ENCODE peak calls at places on chromosomes 7 and 10, in seven cellular contexts. One of them, this sample, is unnamed.

GRCh38 chr7:131819891-131820290 is 263.5 kb upstream of the PODXL start:
- DNase-seq in left ventricle myocardium superior: no peak
- DNase-seq in Caki2: no peak
- DNase-seq in mammary epithelial cell: no peak
- DNase-seq in GM20000: no peak
- DNase-seq in stimulated activated effector memory CD8-positive, alpha-beta T cell treated with anti-CD3 and anti-CD28 coated beads, Interleukin-12 subunit alpha, Interleukin-12 subunit beta, amount 100 ng/mL, for 72 hours: no peak
- DNase-seq in AG10803: no peak
- DNase-seq in this sample: no peak

GRCh38 chr10:97150191-97150590 is 35.6 kb downstream of the SLIT1 start:
- DNase-seq in AG10803: no peak
- DNase-seq in mammary epithelial cell: no peak
- DNase-seq in stimulated activated effector memory CD8-positive, alpha-beta T cell treated with anti-CD3 and anti-CD28 coated beads, Interleukin-12 subunit alpha, Interleukin-12 subunit beta, amount 100 ng/mL, for 72 hours: no peak
- DNase-seq in Caki2: no peak
- DNase-seq in GM20000: no peak
- DNase-seq in left ventricle myocardium superior: no peak
- DNase-seq in this sample: no peak

GRCh38 chr10:124048371-124049290 is 44.8 kb downstream of the CHST15 start:
- DNase-seq in Caki2: no peak
- DNase-seq in left ventricle myocardium superior: no peak
- DNase-seq in AG10803: no peak
- DNase-seq in mammary epithelial cell: no peak
- DNase-seq in GM20000: no peak
- DNase-seq in stimulated activated effector memory CD8-positive, alpha-beta T cell treated with anti-CD3 and anti-CD28 coated beads, Interleukin-12 subunit alpha, Interleukin-12 subunit beta, amount 100 ng/mL, for 72 hours: no peak
- DNase-seq in this sample: no peak

GRCh38 chr7:78178319-78178718 is 379.7 kb downstream of the PHTF2 start:
- DNase-seq in mammary epithelial cell: no peak
- DNase-seq in GM20000: no peak
- DNase-seq in Caki2: no peak
- DNase-seq in stimulated activated effector memory CD8-positive, alpha-beta T cell treated with anti-CD3 and anti-CD28 coated beads, Interleukin-12 subunit alpha, Interleukin-12 subunit beta, amount 100 ng/mL, for 72 hours: no peak
- DNase-seq in AG10803: peak; percentile 65
- DNase-seq in left ventricle myocardium superior: no peak
- DNase-seq in this sample: no peak

GRCh38 chr7:130884437-130885417 is 150.7 kb upstream of the KLF14 start:
- DNase-seq in stimulated activated effector memory CD8-positive, alpha-beta T cell treated with anti-CD3 and anti-CD28 coated beads, Interleukin-12 subunit alpha, Interleukin-12 subunit beta, amount 100 ng/mL, for 72 hours: no peak
- DNase-seq in Caki2: peak; percentile 92
- DNase-seq in mammary epithelial cell: peak; percentile 55
- DNase-seq in AG10803: peak; percentile 72
- DNase-seq in left ventricle myocardium superior: no peak
- DNase-seq in GM20000: no peak
- DNase-seq in this sample: no peak

GRCh38 chr7:33744293-33744692 is 161.0 kb upstream of the BMPER start:
- DNase-seq in left ventricle myocardium superior: no peak
- DNase-seq in Caki2: no peak
- DNase-seq in AG10803: no peak
- DNase-seq in mammary epithelial cell: peak; percentile 38
- DNase-seq in GM20000: peak; percentile 45
- DNase-seq in stimulated activated effector memory CD8-positive, alpha-beta T cell treated with anti-CD3 and anti-CD28 coated beads, Interleukin-12 subunit alpha, Interleukin-12 subunit beta, amount 100 ng/mL, for 72 hours: no peak
- DNase-seq in this sample: no peak

GRCh38 chr10:17561131-17561530 is 56.0 kb downstream of the HACD1 start:
- DNase-seq in GM20000: no peak
- DNase-seq in Caki2: no peak
- DNase-seq in stimulated activated effector memory CD8-positive, alpha-beta T cell treated with anti-CD3 and anti-CD28 coated beads, Interleukin-12 subunit alpha, Interleukin-12 subunit beta, amount 100 ng/mL, for 72 hours: no peak
- DNase-seq in AG10803: peak; percentile 21
- DNase-seq in mammary epithelial cell: no peak
- DNase-seq in left ventricle myocardium superior: no peak
- DNase-seq in this sample: no peak

GRCh38 chr10:69418052-69418752 is 1.5 kb upstream of the TACR2 start:
- DNase-seq in Caki2: no peak
- DNase-seq in left ventricle myocardium superior: no peak
- DNase-seq in mammary epithelial cell: no peak
- DNase-seq in stimulated activated effector memory CD8-positive, alpha-beta T cell treated with anti-CD3 and anti-CD28 coated beads, Interleukin-12 subunit alpha, Interleukin-12 subunit beta, amount 100 ng/mL, for 72 hours: no peak
- DNase-seq in GM20000: no peak
- DNase-seq in AG10803: no peak
- DNase-seq in this sample: no peak

GRCh38 chr10:11238893-11239292 is 221.2 kb downstream of the CELF2 start:
- DNase-seq in mammary epithelial cell: no peak
- DNase-seq in AG10803: no peak
- DNase-seq in Caki2: no peak
- DNase-seq in left ventricle myocardium superior: no peak
- DNase-seq in stimulated activated effector memory CD8-positive, alpha-beta T cell treated with anti-CD3 and anti-CD28 coated beads, Interleukin-12 subunit alpha, Interleukin-12 subunit beta, amount 100 ng/mL, for 72 hours: no peak
- DNase-seq in GM20000: no peak
- DNase-seq in this sample: no peak

GRCh38 chr10:129853236-129853946 is 110.7 kb downstream of the EBF3 start:
- DNase-seq in GM20000: no peak
- DNase-seq in mammary epithelial cell: no peak
- DNase-seq in Caki2: peak; percentile 59
- DNase-seq in stimulated activated effector memory CD8-positive, alpha-beta T cell treated with anti-CD3 and anti-CD28 coated beads, Interleukin-12 subunit alpha, Interleukin-12 subunit beta, amount 100 ng/mL, for 72 hours: no peak
- DNase-seq in left ventricle myocardium superior: no peak
- DNase-seq in AG10803: peak; percentile 23
- DNase-seq in this sample: no peak

GRCh38 chr10:30818854-30819253 is 189.3 kb upstream of the LYZL2 start:
- DNase-seq in stimulated activated effector memory CD8-positive, alpha-beta T cell treated with anti-CD3 and anti-CD28 coated beads, Interleukin-12 subunit alpha, Interleukin-12 subunit beta, amount 100 ng/mL, for 72 hours: no peak
- DNase-seq in GM20000: no peak
- DNase-seq in Caki2: peak; percentile 78
- DNase-seq in left ventricle myocardium superior: peak; percentile 53
- DNase-seq in AG10803: peak; percentile 82
- DNase-seq in mammary epithelial cell: peak; percentile 45
- DNase-seq in this sample: no peak

GRCh38 chr7:115475774-115476407 is 554.0 kb downstream of the MDFIC start:
- DNase-seq in Caki2: no peak
- DNase-seq in stimulated activated effector memory CD8-positive, alpha-beta T cell treated with anti-CD3 and anti-CD28 coated beads, Interleukin-12 subunit alpha, Interleukin-12 subunit beta, amount 100 ng/mL, for 72 hours: no peak
- DNase-seq in AG10803: no peak
- DNase-seq in GM20000: no peak
- DNase-seq in mammary epithelial cell: no peak
- DNase-seq in left ventricle myocardium superior: peak; percentile 28
- DNase-seq in this sample: no peak